ENCODE peak calls at places on chromosomes 2 and 18, in five cellular contexts. X, D, I, F and T are unnamed samples.

GRCh38 chr2:7866104-7866503 is 815.8 kb upstream of the ID2 start:
- DNase-seq in X (no peak), I (no peak), D (no peak), F (no peak), T (no peak)

GRCh38 chr2:224885836-224886547 is 156.3 kb downstream of the DOCK10 start:
- DNase-seq in F (no peak), X (no peak), I (no peak), D (peak; percentile 87), T (peak; percentile 88)

GRCh38 chr2:174878537-174879147 is 114.4 kb upstream of the CHRNA1 start:
- DNase-seq in I (no peak), F (no peak), D (peak; percentile 48), X (peak; percentile 15), T (peak; percentile 49)

GRCh38 chr18:13888317-13888716 is 27.0 kb downstream of the MC2R start:
- DNase-seq in F (no peak), D (no peak), I (no peak), X (no peak), T (no peak)

GRCh38 chr2:99297990-99298389 is 3.0 kb downstream of the LYG1 start:
- DNase-seq in I (no peak), F (no peak), X (no peak), D (no peak), T (peak; percentile 31)

GRCh38 chr2:102848366-102848839 is 86.6 kb downstream of the TMEM182 start:
- DNase-seq in F (peak; percentile 79), D (peak; percentile 53), I (peak; percentile 60), X (peak; percentile 73), T (peak; percentile 42)

GRCh38 chr18:44687421-44687820 is 6.7 kb downstream of the SETBP1 start:
- DNase-seq in F (no peak), I (no peak), X (no peak), D (no peak), T (no peak)

GRCh38 chr2:227780981-227781630 is 32.5 kb upstream of the CCL20 start:
- DNase-seq in F (peak; percentile 57), D (no peak), I (no peak), X (no peak), T (no peak)

GRCh38 chr2:97764559-97765263 is 51.3 kb downstream of the ZAP70 start:
- DNase-seq in X (no peak), I (no peak), F (no peak), D (no peak), T (no peak)

GRCh38 chr2:239612133-239612532 is 211.3 kb upstream of the HDAC4 start:
- DNase-seq in X (no peak), I (no peak), D (no peak), F (peak; percentile 40), T (no peak)

GRCh38 chr18:55097406-55098170 is 138.3 kb upstream of the CCDC68 start:
- DNase-seq in D (peak; percentile 86), I (peak; percentile 22), F (no peak), X (no peak), T (peak; percentile 51)

GRCh38 chr2:67797801-67798535 is 264.8 kb downstream of the C1D start:
- DNase-seq in F (no peak), I (no peak), D (peak; percentile 64), X (peak; percentile 34), T (peak; percentile 79)

GRCh38 chr2:165634855-165635254 is 159.2 kb downstream of the GALNT3 start:
- DNase-seq in F (no peak), I (peak; percentile 22), D (peak; percentile 43), X (no peak), T (peak; percentile 93)

GRCh38 chr2:120399889-120400240 is 53.9 kb downstream of the INHBB start:
- DNase-seq in X (no peak), I (no peak), D (no peak), F (no peak), T (no peak)

GRCh38 chr2:112483047-112483473 is 1.1 kb downstream of the TTL start:
- DNase-seq in I (peak; percentile 44), X (no peak), F (no peak), D (peak; percentile 75), T (peak; percentile 67)

GRCh38 chr2:47225061-47225783 is 70.1 kb upstream of the STPG4 start:
- DNase-seq in I (peak; percentile 95), X (peak; percentile 71), F (peak; percentile 82), D (peak; percentile 90), T (peak; percentile 85)

GRCh38 chr2:149827585-149828156 is 240.1 kb upstream of the MMADHC start:
- DNase-seq in X (no peak), D (peak; percentile 14), I (no peak), F (no peak), T (peak; percentile 21)

GRCh38 chr2:217402622-217403383 is 542.9 kb upstream of the TNP1 start:
- DNase-seq in D (peak; percentile 61), I (no peak), F (no peak), X (no peak), T (no peak)

GRCh38 chr2:58535182-58535581 is 294.1 kb upstream of the FANCL start:
- DNase-seq in X (no peak), F (no peak), D (no peak), I (peak; percentile 96), T (no peak)

GRCh38 chr2:147149589-147150245 is 695.1 kb upstream of the ACVR2A start:
- DNase-seq in I (no peak), X (no peak), F (no peak), D (peak; percentile 73), T (peak; percentile 81)

GRCh38 chr2:105626391-105626990 is 118.2 kb upstream of the NCK2 start:
- DNase-seq in X (no peak), I (no peak), D (no peak), F (no peak), T (no peak)

GRCh38 chr2:111121873-111122630 is 1.3 kb downstream of the BCL2L11 start:
- DNase-seq in X (peak; percentile 89), I (peak; percentile 83), D (peak; percentile 83), F (peak; percentile 91), T (peak; percentile 87)

GRCh38 chr2:36172828-36173227 is 182.8 kb upstream of the CRIM1 start:
- DNase-seq in X (no peak), D (no peak), I (no peak), F (no peak), T (no peak)

GRCh38 chr2:217843353-217843752 is 159.4 kb downstream of the TNS1 start:
- DNase-seq in I (no peak), D (peak; percentile 22), F (no peak), X (no peak), T (no peak)

GRCh38 chr2:17719562-17720371 is 33.8 kb downstream of the SMC6 start:
- DNase-seq in F (no peak), I (no peak), D (no peak), X (no peak), T (peak; percentile 56)

GRCh38 chr18:57542126-57542525 is 44.4 kb downstream of the FECH start:
- DNase-seq in X (no peak), F (no peak), D (peak; percentile 65), I (no peak), T (peak; percentile 52)

GRCh38 chr2:220147590-220147989 is 520.2 kb downstream of the SLC4A3 start:
- DNase-seq in X (no peak), F (no peak), I (no peak), D (peak; percentile 32), T (no peak)

GRCh38 chr18:39701071-39701783 is 2135.6 kb upstream of the CELF4 start:
- DNase-seq in F (no peak), X (no peak), I (no peak), D (no peak), T (peak; percentile 31)

GRCh38 chr2:73297151-73297559 is 3.8 kb upstream of the EGR4 start:
- DNase-seq in D (no peak), F (no peak), X (no peak), I (no peak), T (peak; percentile 27)

GRCh38 chr18:31203086-31203793 is 40.6 kb upstream of the DSC1 start:
- DNase-seq in D (no peak), X (no peak), F (no peak), I (no peak), T (peak; percentile 10)

GRCh38 chr2:26555246-26556133 is 77.6 kb upstream of the OTOF start:
- DNase-seq in X (no peak), F (no peak), D (no peak), I (peak; percentile 49), T (peak; percentile 6)
- TF ChIP-seq CTCF in X (no peak), F (no peak), D (no peak), I (peak; percentile 47), T (peak; percentile 23)

GRCh38 chr2:178409261-178409660 is 41.7 kb downstream of the PRKRA start:
- DNase-seq in X (no peak), I (no peak), F (no peak), D (no peak), T (no peak)

GRCh38 chr2:178401994-178402437 is 49.0 kb downstream of the PRKRA start:
- DNase-seq in F (no peak), X (no peak), D (no peak), I (no peak), T (no peak)

GRCh38 chr2:178403671-178404379 is 47.1 kb downstream of the PRKRA start:
- DNase-seq in X (no peak), D (no peak), F (no peak), I (no peak), T (no peak)

GRCh38 chr2:178404380-178404767 is 46.6 kb downstream of the PRKRA start:
- DNase-seq in D (peak; percentile 76), F (no peak), I (no peak), X (no peak), T (peak; percentile 78)
- H3K4me3 ChIP-seq in D (no peak overlapping the region), F (no peak overlapping the region), I (no peak overlapping the region), X (no peak overlapping the region), T (no peak overlapping the region)

GRCh38 chr2:9095690-9096089 is 92.2 kb upstream of the MBOAT2 start:
- DNase-seq in F (no peak), D (peak; percentile 55), I (no peak), X (no peak), T (peak; percentile 74)
- TF ChIP-seq CTCF in F (peak; percentile 51), D (peak; percentile 34), I (no peak), X (no peak), T (peak; percentile 40)

DNA sequence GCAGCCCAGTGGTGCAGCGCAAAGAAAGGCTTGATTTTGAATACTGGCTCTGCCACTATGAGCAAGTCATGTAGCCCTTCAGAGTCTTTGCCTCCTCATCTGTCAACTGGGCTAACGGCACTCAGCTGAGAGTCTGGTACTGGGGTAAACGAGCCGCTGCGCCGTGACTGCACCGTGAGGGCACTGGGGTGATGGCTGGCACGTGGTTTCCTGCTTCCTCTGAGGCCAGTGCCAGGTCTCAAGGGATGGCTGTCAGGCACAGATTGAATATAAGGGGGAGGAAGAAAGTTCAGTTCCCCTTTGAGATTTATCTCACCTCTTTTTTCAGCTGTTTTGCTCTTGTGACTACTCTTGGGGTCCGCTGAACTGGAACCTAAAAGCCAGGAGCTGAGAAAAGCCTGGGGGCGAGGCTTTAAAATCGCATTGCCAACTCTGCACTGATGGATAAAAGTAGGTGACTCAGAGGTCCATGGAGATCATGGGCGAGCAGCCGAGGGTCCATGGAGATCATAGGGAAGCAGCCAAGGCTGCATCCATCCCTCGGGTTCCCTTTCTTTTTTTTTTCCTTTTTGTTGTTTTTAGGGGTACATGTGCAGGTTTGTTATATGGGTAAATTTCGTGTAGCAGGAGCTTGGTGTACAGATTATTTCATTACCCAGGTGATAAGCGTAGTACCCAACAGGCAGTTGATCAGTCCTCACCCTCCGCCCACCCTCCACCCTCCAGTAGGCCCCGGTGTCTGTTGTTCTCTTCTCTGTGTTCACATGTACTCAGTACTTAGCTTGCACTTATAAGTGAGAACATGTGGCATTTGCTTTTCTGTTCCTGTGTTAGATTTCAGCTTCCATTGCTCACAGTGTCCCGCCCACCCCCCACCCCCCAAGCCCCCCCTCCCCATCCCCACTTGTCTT is 114.3 kb downstream of the SPP2 start:
- DNase-seq in I (no peak), X (no peak), D (no peak), F (no peak), T (no peak)
- H3K4me3 ChIP-seq in I (no peak overlapping the region), X (no peak overlapping the region), D (no peak overlapping the region), F (no peak overlapping the region), T (no peak overlapping the region)